ENCODE peak calls at places on chromosome 11, in ten cellular contexts. N, R, S, M, D, I, B, U, F and O are unnamed samples.

GRCh38 chr11:120128392-120129172 is 9.3 kb downstream of the TRIM29 start:
- DNase-seq in U (no peak), S (no peak), B (no peak), F (no peak), I (peak), M (peak), R (no peak), N (peak), D (no peak), O (no peak)

GRCh38 chr11:88174627-88175003 is 628 bp downstream of the RAB38 start:
- DNase-seq in I (no peak), U (peak), N (peak), S (no peak), B (no peak), F (peak), D (no peak), R (peak), M (no peak), O (no peak)

GRCh38 chr11:119207300-119207570 is 1.1 kb downstream of the CBL start:
- DNase-seq in U (no peak), I (peak), F (no peak), R (no peak), D (no peak), S (no peak), N (no peak), B (no peak), M (no peak), O (no peak)

GRCh38 chr11:100774132-100774531 is 87.0 kb downstream of the ARHGAP42 start:
- DNase-seq in U (no peak), R (no peak), M (no peak), I (no peak), F (no peak), S (no peak), N (no peak), B (no peak), D (no peak), O (no peak)

GRCh38 chr11:46693597-46694012 is 6.8 kb downstream of the ARHGAP1 start:
- DNase-seq in R (no peak), F (no peak), N (peak), U (no peak), I (no peak), M (no peak), B (no peak), D (no peak), S (no peak), O (no peak)

GRCh38 chr11:57223601-57224000 is 13.4 kb downstream of the APLNR start:
- DNase-seq in M (no peak), F (no peak), D (no peak), B (no peak), S (no peak), U (no peak), N (no peak), R (no peak), I (no peak), O (no peak)

GRCh38 chr11:126442523-126442922 is 87.0 kb downstream of the ST3GAL4 start:
- DNase-seq in B (no peak), M (no peak), D (no peak), I (peak), R (no peak), U (no peak), S (no peak), F (no peak), N (no peak), O (no peak)

GRCh38 chr11:128624269-128625170 is 37.2 kb upstream of the ETS1 start:
- DNase-seq in I (no peak), D (no peak), U (no peak), N (no peak), F (peak), B (peak), M (no peak), R (no peak), S (no peak), O (no peak)

GRCh38 chr11:60378359-60378758 is at the start of gene MS4A7:
- DNase-seq in M (no peak), S (no peak), U (no peak), B (no peak), N (no peak), R (no peak), D (no peak), I (no peak), F (no peak), O (peak)

GRCh38 chr11:1834791-1835670 is at the start of gene SYT8:
- DNase-seq in B (no peak), U (no peak), F (no peak), D (no peak), R (no peak), I (no peak), M (no peak), S (no peak), N (no peak), O (no peak)

GRCh38 chr11:73322986-73323306 is 14.9 kb downstream of the ARHGEF17 start:
- DNase-seq in R (no peak), D (no peak), M (no peak), F (no peak), I (no peak), U (no peak), S (no peak), N (no peak), B (no peak), O (no peak)

GRCh38 chr11:12029738-12030363 is 21.4 kb upstream of the DKK3 start:
- DNase-seq in S (no peak), B (no peak), R (no peak), U (no peak), I (no peak), N (no peak), M (peak), D (no peak), F (no peak), O (no peak)

GRCh38 chr11:107397357-107397756 is 60.3 kb downstream of the CWF19L2 start:
- DNase-seq in I (no peak), B (no peak), U (peak), D (no peak), R (no peak), S (no peak), F (no peak), M (no peak), N (no peak), O (no peak)

GRCh38 chr11:113188433-113188834 is 125.9 kb upstream of the TTC12 start:
- DNase-seq in U (no peak), D (no peak), S (no peak), M (no peak), N (no peak), B (no peak), F (no peak), R (no peak), I (no peak), O (no peak)

GRCh38 chr11:123360267-123360936 is 69.7 kb upstream of the GRAMD1B start:
- DNase-seq in U (no peak), B (no peak), I (no peak), N (no peak), S (no peak), D (no peak), F (no peak), M (no peak), R (no peak), O (no peak)

GRCh38 chr11:8679006-8679405 is 3.5 kb downstream of the TRIM66 start:
- DNase-seq in I (no peak), F (no peak), M (no peak), R (no peak), B (no peak), S (no peak), D (no peak), N (no peak), U (no peak), O (no peak)

GRCh38 chr11:111460340-111460739 is 51.8 kb downstream of the BTG4 start:
- DNase-seq in U (no peak), S (no peak), F (no peak), M (no peak), I (no peak), R (no peak), B (no peak), D (no peak), N (no peak), O (no peak)

GRCh38 chr11:102287963-102288744 is 29.1 kb upstream of the BIRC3 start:
- DNase-seq in D (no peak), M (peak), B (no peak), N (peak), R (peak), I (peak), U (peak), F (peak), S (no peak), O (no peak)

GRCh38 chr11:103070142-103070541 is 21.8 kb downstream of the DCUN1D5 start:
- DNase-seq in I (no peak), S (no peak), N (no peak), B (no peak), D (no peak), F (no peak), M (no peak), U (no peak), R (no peak), O (no peak)